ENCODE peak calls at places on chromosomes 5 and 9, in eight cellular contexts. One of them, this sample, is unnamed. For H3K9me3, the result is how much of the 10 kb centered on the place peaks cover.

GRCh38 chr5:95783661-95784060 is 38.9 kb downstream of the GLRX start:
- DNase-seq in A549: no peak
- DNase-seq in SK-N-SH: peak
- DNase-seq in K562: no peak
- DNase-seq in H1: no peak
- DNase-seq in transverse colon: no peak
- DNase-seq in upper lobe of left lung: no peak
- DNase-seq in ovary: no peak
- DNase-seq in this sample: no peak

GRCh38 chr5:179381691-179382090 is 36.4 kb upstream of the ADAMTS2 start:
- DNase-seq in A549: no peak
- DNase-seq in SK-N-SH: no peak
- DNase-seq in K562: no peak
- DNase-seq in H1: no peak
- DNase-seq in transverse colon: no peak
- DNase-seq in upper lobe of left lung: no peak
- DNase-seq in ovary: no peak
- DNase-seq in this sample: no peak

GRCh38 chr5:133746834-133747233 is 134.5 kb upstream of the FSTL4 start:
- DNase-seq in A549: peak
- DNase-seq in SK-N-SH: peak
- DNase-seq in K562: peak
- DNase-seq in H1: no peak
- DNase-seq in transverse colon: no peak
- DNase-seq in upper lobe of left lung: no peak
- DNase-seq in ovary: no peak
- DNase-seq in this sample: no peak

GRCh38 chr5:36874465-36874864 is 2.1 kb upstream of the NIPBL start:
- DNase-seq in A549: no peak
- DNase-seq in SK-N-SH: peak
- DNase-seq in K562: no peak
- DNase-seq in H1: no peak
- DNase-seq in transverse colon: no peak
- DNase-seq in upper lobe of left lung: no peak
- DNase-seq in ovary: no peak
- DNase-seq in this sample: no peak

GRCh38 chr9:84556556-84556955 is 113.0 kb upstream of the NTRK2 start:
- DNase-seq in A549: no peak
- DNase-seq in SK-N-SH: no peak
- DNase-seq in K562: no peak
- DNase-seq in H1: no peak
- DNase-seq in transverse colon: no peak
- DNase-seq in upper lobe of left lung: no peak
- DNase-seq in ovary: no peak
- DNase-seq in this sample: no peak

GRCh38 chr5:103598997-103599556 is 36.5 kb upstream of the NUDT12 start:
- DNase-seq in A549: no peak
- DNase-seq in SK-N-SH: no peak
- DNase-seq in K562: no peak
- DNase-seq in H1: no peak
- DNase-seq in transverse colon: no peak
- DNase-seq in upper lobe of left lung: no peak
- DNase-seq in ovary: no peak
- DNase-seq in this sample: no peak

GRCh38 chr9:69122086-69122390 is 52.0 kb upstream of the TJP2 start:
- DNase-seq in A549: peak
- DNase-seq in SK-N-SH: peak
- DNase-seq in K562: no peak
- DNase-seq in H1: no peak
- DNase-seq in transverse colon: peak
- DNase-seq in upper lobe of left lung: peak
- DNase-seq in ovary: peak
- DNase-seq in this sample: peak

GRCh38 chr9:21933281-21933680 is 60.9 kb downstream of the CDKN2A start:
- DNase-seq in A549: no peak
- DNase-seq in SK-N-SH: no peak
- DNase-seq in K562: no peak
- DNase-seq in H1: peak
- DNase-seq in transverse colon: no peak
- DNase-seq in upper lobe of left lung: no peak
- DNase-seq in ovary: no peak
- DNase-seq in this sample: no peak

GRCh38 chr9:136007276-136007675 is 46.1 kb upstream of the UBAC1 start:
- DNase-seq in A549: no peak
- DNase-seq in SK-N-SH: no peak
- DNase-seq in K562: no peak
- DNase-seq in H1: no peak
- DNase-seq in transverse colon: no peak
- DNase-seq in upper lobe of left lung: no peak
- DNase-seq in ovary: no peak
- DNase-seq in this sample: no peak

GRCh38 chr5:50853151-50853550 is 186.7 kb downstream of the PARP8 start:
- DNase-seq in A549: no peak
- DNase-seq in SK-N-SH: no peak
- DNase-seq in K562: no peak
- DNase-seq in H1: no peak
- DNase-seq in transverse colon: peak
- DNase-seq in upper lobe of left lung: peak
- DNase-seq in ovary: no peak
- DNase-seq in this sample: peak

GRCh38 chr5:54610197-54610898 is 92.8 kb downstream of the SNX18 start:
- DNase-seq in A549: no peak
- DNase-seq in SK-N-SH: no peak
- DNase-seq in K562: no peak
- DNase-seq in H1: no peak
- DNase-seq in transverse colon: peak
- DNase-seq in upper lobe of left lung: no peak
- DNase-seq in ovary: no peak
- DNase-seq in this sample: no peak

GRCh38 chr9:98873535-98874432 is 66.3 kb downstream of the GALNT12 start:
- DNase-seq in A549: no peak
- DNase-seq in SK-N-SH: no peak
- DNase-seq in K562: no peak
- DNase-seq in H1: no peak
- DNase-seq in transverse colon: no peak
- DNase-seq in upper lobe of left lung: no peak
- DNase-seq in ovary: peak
- DNase-seq in this sample: no peak

GRCh38 chr5:1069720-1070088 is 42.2 kb downstream of the SLC12A7 start:
- DNase-seq in A549: no peak
- DNase-seq in SK-N-SH: no peak
- DNase-seq in K562: no peak
- DNase-seq in H1: no peak
- DNase-seq in transverse colon: no peak
- DNase-seq in upper lobe of left lung: no peak
- DNase-seq in ovary: no peak
- DNase-seq in this sample: no peak

GRCh38 chr5:163534476-163535172 is 29.2 kb downstream of the MAT2B start:
- DNase-seq in A549: no peak
- DNase-seq in SK-N-SH: no peak
- DNase-seq in K562: no peak
- DNase-seq in H1: peak
- DNase-seq in transverse colon: no peak
- DNase-seq in upper lobe of left lung: no peak
- DNase-seq in ovary: no peak
- DNase-seq in this sample: no peak

GRCh38 chr5:149857499-149857898 is 87.1 kb downstream of the PDE6A start:
- DNase-seq in A549: peak
- DNase-seq in SK-N-SH: peak
- DNase-seq in K562: no peak
- DNase-seq in H1: no peak
- DNase-seq in transverse colon: peak
- DNase-seq in upper lobe of left lung: peak
- DNase-seq in ovary: peak
- DNase-seq in this sample: peak

GRCh38 chr5:31554552-31554951 is 22.5 kb downstream of the C5orf22 start:
- DNase-seq in A549: no peak
- DNase-seq in SK-N-SH: no peak
- DNase-seq in K562: no peak
- DNase-seq in H1: no peak
- DNase-seq in transverse colon: no peak
- DNase-seq in upper lobe of left lung: no peak
- DNase-seq in ovary: no peak
- DNase-seq in this sample: no peak

GRCh38 chr5:31559942-31560341 is 27.8 kb downstream of the C5orf22 start:
- DNase-seq in A549: no peak
- DNase-seq in SK-N-SH: peak
- DNase-seq in K562: no peak
- DNase-seq in H1: no peak
- DNase-seq in transverse colon: no peak
- DNase-seq in upper lobe of left lung: no peak
- DNase-seq in ovary: no peak
- DNase-seq in this sample: no peak

GRCh38 chr5:31551878-31552277 is 19.8 kb downstream of the C5orf22 start:
- DNase-seq in A549: no peak
- DNase-seq in SK-N-SH: no peak
- DNase-seq in K562: no peak
- DNase-seq in H1: no peak
- DNase-seq in transverse colon: no peak
- DNase-seq in upper lobe of left lung: no peak
- DNase-seq in ovary: no peak
- DNase-seq in this sample: no peak

GRCh38 chr5:31553863-31554262 is 21.8 kb downstream of the C5orf22 start:
- DNase-seq in A549: no peak
- DNase-seq in SK-N-SH: no peak
- DNase-seq in K562: no peak
- DNase-seq in H1: no peak
- DNase-seq in transverse colon: no peak
- DNase-seq in upper lobe of left lung: no peak
- DNase-seq in ovary: no peak
- DNase-seq in this sample: no peak

GRCh38 chr5:31556461-31556860 is 24.4 kb downstream of the C5orf22 start:
- DNase-seq in A549: no peak
- DNase-seq in SK-N-SH: no peak
- DNase-seq in K562: no peak
- DNase-seq in H1: no peak
- DNase-seq in transverse colon: no peak
- DNase-seq in upper lobe of left lung: no peak
- DNase-seq in ovary: no peak
- DNase-seq in this sample: no peak
- TF ChIP-seq EP300 in A549: no peak
- TF ChIP-seq EP300 in SK-N-SH: no peak
- TF ChIP-seq EP300 in K562: no peak
- TF ChIP-seq EP300 in H1: no peak
- TF ChIP-seq EP300 in transverse colon: no peak
- TF ChIP-seq EP300 in upper lobe of left lung: no peak
- TF ChIP-seq EP300 in ovary: no peak
- TF ChIP-seq EP300 in this sample: no peak

DNA sequence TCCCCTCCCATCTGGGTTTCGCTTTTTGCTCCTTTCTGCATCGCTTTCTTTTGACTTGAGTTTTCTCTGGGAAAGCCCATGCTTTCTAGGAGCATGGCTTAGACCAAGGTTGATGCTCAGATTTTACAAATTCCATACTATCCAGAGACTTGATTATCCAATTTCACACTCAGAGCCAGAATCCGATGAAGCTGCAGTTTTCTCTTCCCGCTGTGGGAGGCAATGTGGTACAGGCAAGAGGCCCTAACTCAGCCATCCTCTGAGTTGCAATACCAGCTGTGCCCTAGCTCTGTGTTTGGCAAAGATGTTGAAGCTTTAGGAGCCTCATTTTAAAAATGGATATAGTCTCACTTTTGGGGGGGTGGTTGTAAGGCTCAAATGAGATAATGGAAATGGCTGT is 85.1 kb downstream of the BRINP1 start:
- DNase-seq in A549: peak
- DNase-seq in SK-N-SH: peak
- DNase-seq in K562: no peak
- DNase-seq in H1: no peak
- DNase-seq in transverse colon: no peak
- DNase-seq in upper lobe of left lung: no peak
- DNase-seq in ovary: no peak
- DNase-seq in this sample: no peak
- TF ChIP-seq CTCF in A549: no peak
- TF ChIP-seq CTCF in SK-N-SH: no peak
- TF ChIP-seq CTCF in K562: no peak
- TF ChIP-seq CTCF in H1: peak
- TF ChIP-seq CTCF in transverse colon: peak
- TF ChIP-seq CTCF in upper lobe of left lung: no peak
- TF ChIP-seq CTCF in ovary: no peak
- TF ChIP-seq CTCF in this sample: no peak

DNA sequence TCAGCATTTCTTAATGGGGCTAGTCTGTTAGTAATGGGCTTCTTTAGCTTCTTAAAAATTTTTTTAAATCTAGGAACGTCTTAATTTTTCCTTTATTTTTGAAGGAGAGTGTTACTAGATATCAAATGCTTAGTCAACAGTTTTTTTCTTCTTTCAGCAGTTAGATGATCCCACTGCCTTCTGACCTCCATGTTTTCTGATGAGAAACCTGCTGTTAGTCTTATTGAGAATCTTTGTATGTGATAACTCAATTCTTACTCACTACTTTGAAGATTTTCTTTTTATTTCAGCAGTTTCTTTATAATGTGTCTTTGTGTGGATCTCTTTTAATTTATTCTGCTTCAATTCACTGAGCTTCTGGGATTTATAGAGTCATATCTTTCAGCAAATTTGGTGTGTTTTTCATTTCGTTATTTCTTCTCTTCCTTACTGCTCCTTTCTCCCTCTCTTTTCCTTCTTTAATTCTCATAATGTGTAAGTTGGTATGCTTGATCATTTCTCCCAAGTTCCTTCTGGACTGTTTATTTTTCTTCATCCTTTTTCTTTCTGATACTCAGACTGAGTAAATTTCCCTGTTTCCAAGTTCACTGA is 205.8 kb downstream of the RANBP17 start:
- DNase-seq in A549: no peak
- DNase-seq in SK-N-SH: no peak
- DNase-seq in K562: no peak
- DNase-seq in H1: no peak
- DNase-seq in transverse colon: no peak
- DNase-seq in upper lobe of left lung: no peak
- DNase-seq in ovary: no peak
- DNase-seq in this sample: no peak
- H3K9me3 ChIP-seq in A549: under half
- H3K9me3 ChIP-seq in SK-N-SH: under half
- H3K9me3 ChIP-seq in K562: under half
- H3K9me3 ChIP-seq in H1: under half
- H3K9me3 ChIP-seq in transverse colon: under half
- H3K9me3 ChIP-seq in upper lobe of left lung: under half
- H3K9me3 ChIP-seq in ovary: under half
- H3K9me3 ChIP-seq in this sample: under half

DNA sequence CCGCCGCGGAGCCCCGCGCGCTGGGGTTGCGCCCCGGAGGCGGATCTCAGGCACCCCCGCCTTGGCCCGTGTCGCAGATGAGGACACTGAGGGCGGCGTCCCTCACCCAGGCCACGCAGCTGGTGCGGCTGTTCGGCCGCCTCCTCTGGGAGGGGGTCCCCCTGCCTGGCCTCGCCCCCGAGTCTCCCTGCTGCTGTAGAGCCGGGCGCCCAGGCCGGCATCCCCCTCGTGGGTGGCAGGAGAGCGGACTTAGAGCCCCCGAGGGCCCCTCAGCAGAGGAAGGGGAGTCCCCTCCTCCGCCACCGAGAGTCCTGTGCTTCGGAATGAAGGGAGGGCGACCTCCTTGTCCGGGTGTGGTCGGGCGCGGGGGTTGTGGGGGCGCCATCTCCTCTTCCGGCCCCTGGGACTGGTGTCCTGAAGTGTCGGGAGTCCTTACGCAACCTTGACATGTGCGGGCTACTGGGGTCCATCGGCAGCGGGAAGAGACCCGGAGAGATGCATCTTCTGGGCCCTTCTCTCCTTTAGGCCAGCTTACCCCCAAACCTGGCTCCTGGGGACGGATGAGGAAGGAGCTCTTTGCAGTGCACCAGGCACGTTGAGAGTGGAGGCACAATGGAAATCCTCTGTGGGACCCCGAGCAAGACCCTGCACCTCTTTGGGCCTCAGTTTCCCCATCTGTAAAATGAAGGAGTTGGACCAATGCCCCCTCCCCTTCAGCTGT is 11.7 kb upstream of the EXOSC2 start:
- DNase-seq in A549: peak
- DNase-seq in SK-N-SH: no peak
- DNase-seq in K562: no peak
- DNase-seq in H1: no peak
- DNase-seq in transverse colon: peak
- DNase-seq in upper lobe of left lung: no peak
- DNase-seq in ovary: peak
- DNase-seq in this sample: no peak
- TF ChIP-seq EP300 in A549: no peak
- TF ChIP-seq EP300 in SK-N-SH: no peak
- TF ChIP-seq EP300 in K562: no peak
- TF ChIP-seq EP300 in H1: no peak
- TF ChIP-seq EP300 in transverse colon: no peak
- TF ChIP-seq EP300 in upper lobe of left lung: no peak
- TF ChIP-seq EP300 in ovary: no peak
- TF ChIP-seq EP300 in this sample: no peak